ENCODE peak calls at places on chromosomes 16 and 17, in five cellular contexts. I, G, T, F and P are unnamed samples.

GRCh38 chr16:85210423-85211169 is 98.3 kb upstream of the CIBAR2 start:
- DNase-seq in I (peak; percentile 92), G (no peak), T (no peak), F (no peak), P (no peak)

GRCh38 chr17:49230636-49231562 is at the start of gene PHOSPHO1:
- DNase-seq in I (peak; percentile 78), G (no peak), T (no peak), F (peak; percentile 82), P (no peak)

GRCh38 chr16:16157166-16157565 is 66.1 kb downstream of the ABCC6 start:
- DNase-seq in I (no peak), G (no peak), T (no peak), F (no peak), P (no peak)

GRCh38 chr17:79041723-79042420 is 17.9 kb downstream of the C1QTNF1 start:
- DNase-seq in I (no peak), G (no peak), T (no peak), F (no peak), P (no peak)

GRCh38 chr16:85947511-85948509 is 48.8 kb downstream of the IRF8 start:
- DNase-seq in I (no peak), G (no peak), T (no peak), F (no peak), P (no peak)

GRCh38 chr17:76645481-76645880 is 1.9 kb upstream of the ST6GALNAC1 start:
- DNase-seq in I (no peak), G (no peak), T (no peak), F (no peak), P (no peak)

GRCh38 chr16:2497116-2497630 is 16.6 kb upstream of the ATP6V0C start:
- DNase-seq in I (peak; percentile 55), G (no peak), T (no peak), F (no peak), P (no peak)

GRCh38 chr17:50062323-50063243 is 6.7 kb downstream of the ITGA3 start:
- DNase-seq in I (peak; percentile 89), G (peak; percentile 77), T (peak; percentile 95), F (peak; percentile 93), P (peak; percentile 67)

GRCh38 chr17:31408586-31408985 is 17.1 kb downstream of the RAB11FIP4 start:
- DNase-seq in I (no peak), G (no peak), T (no peak), F (no peak), P (no peak)

GRCh38 chr17:61551255-61551742 is 39.7 kb downstream of the NACA2 start:
- DNase-seq in I (peak; percentile 69), G (no peak), T (no peak), F (no peak), P (peak; percentile 3)

GRCh38 chr17:58083491-58084316 is 485 bp downstream of the DYNLL2 start:
- DNase-seq in I (peak; percentile 46), G (no peak), T (peak; percentile 84), F (peak; percentile 88), P (no peak)

GRCh38 chr17:2792541-2793169 is 3.6 kb upstream of the RAP1GAP2 start:
- DNase-seq in I (no peak), G (no peak), T (no peak), F (no peak), P (no peak)

GRCh38 chr16:56986361-56986760 is 3.0 kb upstream of the NLRC5 start:
- DNase-seq in I (no peak), G (no peak), T (no peak), F (no peak), P (no peak)

GRCh38 chr16:1188781-1189189 is 35.9 kb downstream of the CACNA1H start:
- DNase-seq in I (peak; percentile 34), G (no peak), T (no peak), F (no peak), P (no peak)

GRCh38 chr17:9115446-9116265 is 94.3 kb downstream of the NTN1 start:
- DNase-seq in I (peak; percentile 54), G (peak; percentile 66), T (no peak), F (peak; percentile 92), P (no peak)

GRCh38 chr17:27533874-27534815 is 77.9 kb downstream of the KSR1 start:
- DNase-seq in I (peak; percentile 93), G (no peak), T (no peak), F (peak; percentile 45), P (peak; percentile 84)

GRCh38 chr17:42843358-42843934 is 934 bp upstream of the AOC2 start:
- DNase-seq in I (peak; percentile 82), G (no peak), T (no peak), F (no peak), P (no peak)

GRCh38 chr16:9238346-9238745 is 146.9 kb downstream of the HAPSTR1 start:
- DNase-seq in I (no peak), G (no peak), T (no peak), F (no peak), P (no peak)

GRCh38 chr16:83762141-83763024 is 45.4 kb upstream of the HSBP1 start:
- DNase-seq in I (no peak), G (no peak), T (no peak), F (no peak), P (no peak)

GRCh38 chr17:42387663-42388380 is 420 bp downstream of the STAT3 start:
- DNase-seq in I (peak; percentile 41), G (no peak), T (peak; percentile 83), F (peak; percentile 80), P (no peak)

DNA sequence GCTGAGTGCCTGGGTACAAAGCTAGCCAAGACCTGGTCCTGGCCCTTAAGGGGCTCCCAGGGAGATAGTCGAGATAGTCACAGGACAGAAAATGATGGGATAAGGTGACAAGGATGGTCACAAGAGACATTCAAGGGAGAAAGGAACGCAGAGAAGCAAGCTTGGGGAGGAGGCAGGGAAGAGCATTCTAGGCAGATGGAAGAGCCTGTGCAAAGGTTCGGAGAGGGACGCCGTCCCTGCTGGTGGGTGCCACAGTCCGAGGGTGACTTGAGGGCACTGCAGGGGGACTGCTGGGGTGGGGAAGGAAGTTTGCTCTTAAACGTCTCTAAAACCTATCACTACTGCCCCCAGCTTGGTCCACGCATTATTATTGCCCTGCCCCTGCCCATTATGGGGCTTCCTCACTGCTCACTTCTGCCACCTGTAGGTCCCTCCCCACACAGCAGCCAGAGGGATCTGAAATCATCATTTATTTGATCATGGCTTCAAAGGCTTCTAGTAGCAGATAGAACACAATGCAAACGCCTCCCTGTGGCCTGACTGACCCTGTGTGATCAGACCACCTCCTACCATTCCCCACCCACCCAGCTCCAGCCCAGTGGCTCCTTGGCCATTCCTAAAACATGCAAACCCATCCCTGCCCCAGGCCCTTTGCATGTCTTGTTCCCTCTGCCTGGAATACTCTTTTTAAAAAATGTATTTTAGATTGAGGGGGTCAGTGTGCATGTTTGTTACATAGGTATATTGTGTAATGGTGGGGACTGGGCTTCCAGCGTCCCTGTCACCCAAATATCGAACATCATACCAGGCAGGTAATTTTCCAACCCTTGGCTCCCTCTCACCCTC is 60.3 kb downstream of the RMI2 start:
- DNase-seq in I (peak; percentile 39), G (no peak), T (no peak), F (no peak), P (no peak)
- TF ChIP-seq CTCF in I (peak; percentile 80), G (peak; percentile 51), T (peak; percentile 57), F (peak; percentile 58), P (peak; percentile 60)

GRCh38 chr17:40326014-40326831 is 17.2 kb downstream of the RARA start:
- DNase-seq in I (no peak), G (no peak), T (no peak), F (no peak), P (no peak)
- H3K4me3 ChIP-seq in I (no peak overlapping the region), G (peak overlapping the region; percentile 29), T (peak overlapping the region; percentile 46), F (peak overlapping the region; percentile 27), P (no peak overlapping the region)

GRCh38 chr16:78460428-78460827 is 361.0 kb downstream of the WWOX start:
- DNase-seq in I (no peak), G (no peak), T (no peak), F (no peak), P (no peak)

GRCh38 chr16:78461496-78461938 is 362.1 kb downstream of the WWOX start:
- DNase-seq in I (no peak), G (no peak), T (no peak), F (no peak), P (no peak)

GRCh38 chr16:78455861-78456260 is 356.4 kb downstream of the WWOX start:
- DNase-seq in I (no peak), G (no peak), T (no peak), F (no peak), P (no peak)

GRCh38 chr16:78461087-78461486 is 361.6 kb downstream of the WWOX start:
- DNase-seq in I (no peak), G (no peak), T (no peak), F (no peak), P (no peak)

GRCh38 chr16:78458588-78458987 is 359.1 kb downstream of the WWOX start:
- DNase-seq in I (no peak), G (no peak), T (no peak), F (no peak), P (no peak)
- TF ChIP-seq CTCF in I (no peak), G (no peak), T (no peak), F (no peak), P (no peak)

GRCh38 chr17:4998027-4998665 is 396 bp downstream of the KIF1C start:
- DNase-seq in I (peak; percentile 13), G (no peak), T (peak; percentile 79), F (peak; percentile 73), P (no peak)

GRCh38 chr17:4999429-5000093 is 1.8 kb downstream of the KIF1C start:
- DNase-seq in I (no peak), G (no peak), T (peak; percentile 54), F (no peak), P (no peak)

GRCh38 chr17:4998666-4999428 is 1.1 kb downstream of the KIF1C start:
- DNase-seq in I (no peak), G (no peak), T (peak; percentile 72), F (no peak), P (no peak)

GRCh38 chr17:5002121-5002788 is 4.5 kb downstream of the KIF1C start:
- DNase-seq in I (no peak), G (no peak), T (no peak), F (no peak), P (no peak)

GRCh38 chr17:5000237-5000639 is 2.5 kb downstream of the KIF1C start:
- DNase-seq in I (no peak), G (peak; percentile 60), T (peak; percentile 91), F (peak; percentile 94), P (no peak)
- H3K4me3 ChIP-seq in I (no peak overlapping the region), G (peak overlapping the region; percentile 97), T (peak overlapping the region; percentile 99), F (peak overlapping the region; percentile 100), P (peak overlapping the region; percentile 12)

GRCh38 chr17:66918896-66919295 is 45.6 kb upstream of the CACNG4 start:
- DNase-seq in I (no peak), G (no peak), T (no peak), F (no peak), P (no peak)

GRCh38 chr17:66916946-66917345 is 47.6 kb upstream of the CACNG4 start:
- DNase-seq in I (no peak), G (no peak), T (no peak), F (no peak), P (no peak)

GRCh38 chr17:66915792-66916191 is 48.7 kb upstream of the CACNG4 start:
- DNase-seq in I (no peak), G (no peak), T (no peak), F (no peak), P (no peak)

GRCh38 chr17:66910651-66911285 is 53.7 kb upstream of the CACNG4 start:
- DNase-seq in I (no peak), G (no peak), T (no peak), F (no peak), P (no peak)

DNA sequence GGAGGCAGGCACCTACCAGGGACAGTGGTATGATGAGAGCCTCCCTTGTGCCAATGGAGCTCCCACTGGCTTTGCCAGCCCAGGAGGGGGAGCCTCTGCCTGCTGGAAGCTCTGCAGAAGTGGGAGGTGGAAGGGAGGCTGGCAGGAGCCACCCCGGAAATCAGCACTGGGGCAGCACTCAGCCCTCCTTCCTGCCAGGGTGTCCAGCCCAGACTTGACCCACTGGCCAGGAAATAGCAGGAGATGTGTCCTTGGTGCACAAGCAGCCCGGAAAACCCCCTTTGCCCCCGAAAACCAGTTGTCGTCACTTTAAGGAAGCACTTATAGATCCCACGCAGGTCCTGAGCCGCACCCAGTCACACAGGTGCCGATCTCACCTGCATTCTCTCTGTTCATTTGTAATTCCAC is 49.3 kb upstream of the CACNG4 start:
- DNase-seq in I (peak; percentile 14), G (no peak), T (no peak), F (no peak), P (no peak)
- TF ChIP-seq CTCF in I (peak; percentile 5), G (no peak), T (no peak), F (no peak), P (peak; percentile 59)